ENCODE peak calls at places on chromosomes 1 and 21, in six cellular contexts. Q is GM13977, W is GM04504, J is fibroblast of mammary gland, E is NCI-H2107, G is GM20000. P is an unnamed sample.

GRCh38 chr1:70220517-70221240 is 501 bp upstream of the SRSF11 start:
- DNase-seq in W (no peak), J (no peak), Q (no peak), E (no peak), G (no peak), P (no peak)

GRCh38 chr1:62325076-62325475 is 5.8 kb upstream of the KANK4 start:
- DNase-seq in E (no peak), W (peak; percentile 89), Q (no peak), G (no peak), J (peak; percentile 65), P (no peak)

GRCh38 chr1:167412920-167413319 is 105.4 kb downstream of the CD247 start:
- DNase-seq in J (no peak), E (no peak), G (no peak), W (no peak), Q (no peak), P (no peak)

GRCh38 chr1:83815348-83815747 is 183.6 kb downstream of the TTLL7 start:
- DNase-seq in G (no peak), E (no peak), Q (no peak), J (peak; percentile 84), W (peak; percentile 88), P (no peak)

GRCh38 chr1:8858888-8859706 is 19.4 kb downstream of the ENO1 start:
- DNase-seq in E (no peak), J (peak; percentile 75), W (no peak), G (no peak), Q (no peak), P (no peak)

GRCh38 chr1:89489037-89489729 is 35.4 kb upstream of the LRRC8B start:
- DNase-seq in J (peak; percentile 74), Q (no peak), G (no peak), W (peak; percentile 2), E (no peak), P (no peak)

GRCh38 chr1:230816018-230816417 is 52.3 kb downstream of the C1orf198 start:
- DNase-seq in E (no peak), W (no peak), J (no peak), Q (no peak), G (no peak), P (no peak)

GRCh38 chr1:41454406-41454805 is 30.1 kb downstream of the EDN2 start:
- DNase-seq in E (no peak), Q (no peak), G (no peak), J (no peak), W (no peak), P (no peak)

GRCh38 chr1:246492611-246493245 is 14.4 kb downstream of the SMYD3 start:
- DNase-seq in Q (peak; percentile 44), E (peak; percentile 69), J (peak; percentile 74), W (peak; percentile 47), G (peak; percentile 51), P (peak; percentile 23)

GRCh38 chr1:53371851-53372250 is 44.0 kb upstream of the LRP8 start:
- DNase-seq in E (no peak), J (no peak), Q (no peak), W (no peak), G (no peak), P (no peak)

GRCh38 chr1:97144527-97144926 is 422.9 kb downstream of the PTBP2 start:
- DNase-seq in W (no peak), J (peak; percentile 88), Q (no peak), E (no peak), G (no peak), P (peak; percentile 53)

GRCh38 chr1:155079487-155080249 is 1.0 kb downstream of the EFNA3 start:
- DNase-seq in E (no peak), W (no peak), Q (no peak), G (peak; percentile 53), J (no peak), P (no peak)

GRCh38 chr1:10759413-10760200 is 36.8 kb downstream of the CASZ1 start:
- DNase-seq in Q (no peak), J (no peak), W (no peak), E (no peak), G (no peak), P (no peak)

GRCh38 chr1:77545970-77546369 is 136.5 kb downstream of the ZZZ3 start:
- DNase-seq in W (peak; percentile 83), G (no peak), Q (no peak), E (no peak), J (peak; percentile 48), P (no peak)

GRCh38 chr1:159945483-159946241 is at the start of gene IGSF9:
- DNase-seq in W (no peak), G (peak; percentile 66), E (peak; percentile 86), J (peak; percentile 55), Q (peak; percentile 81), P (peak; percentile 53)

GRCh38 chr1:36400825-36401601 is 3.3 kb upstream of the LSM10 start:
- DNase-seq in W (peak; percentile 90), J (peak; percentile 87), Q (no peak), E (no peak), G (peak; percentile 46), P (peak; percentile 91)

GRCh38 chr1:22412932-22413727 is 38.5 kb upstream of the ZBTB40 start:
- DNase-seq in W (no peak), E (no peak), J (peak; percentile 40), Q (no peak), G (no peak), P (no peak)

GRCh38 chr1:222243902-222244301 is 304.0 kb downstream of the HHIPL2 start:
- DNase-seq in J (peak; percentile 7), G (no peak), Q (no peak), E (no peak), W (no peak), P (no peak)

GRCh38 chr1:186531561-186532165 is 70.7 kb upstream of the PDC start:
- DNase-seq in J (peak; percentile 55), W (peak; percentile 17), E (no peak), G (no peak), Q (no peak), P (peak; percentile 46)

GRCh38 chr1:119861547-119861946 is 34.8 kb downstream of the ADAM30 start:
- DNase-seq in E (no peak), G (no peak), J (no peak), Q (no peak), W (no peak), P (no peak)

GRCh38 chr21:28675265-28676041 is 317.2 kb downstream of the LTN1 start:
- DNase-seq in E (no peak), G (no peak), J (peak; percentile 81), Q (no peak), W (no peak), P (no peak)

GRCh38 chr1:88022507-88022906 is 661.6 kb upstream of the PKN2 start:
- DNase-seq in E (no peak), Q (no peak), G (no peak), W (no peak), J (no peak), P (no peak)

GRCh38 chr1:32394141-32394889 is at the start of gene BSDC1:
- DNase-seq in J (peak; percentile 99), G (peak; percentile 97), Q (peak; percentile 97), E (peak; percentile 99), W (peak; percentile 98), P (peak; percentile 98)

GRCh38 chr21:45632165-45632896 is 11.2 kb upstream of the PCBP3 start:
- DNase-seq in E (no peak), G (peak; percentile 49), Q (peak; percentile 68), W (no peak), J (no peak), P (no peak)

GRCh38 chr21:44800103-44800502 is 1.5 kb downstream of the UBE2G2 start:
- DNase-seq in J (peak; percentile 69), G (no peak), E (no peak), Q (no peak), W (no peak), P (no peak)